ENCODE peak calls at places on chromosome 6, in five cellular contexts. O is endothelial cell of umbilical vein, G is NB4, P is H9, C is spleen. J is an unnamed sample.

GRCh38 chr6:147063469-147064031 is 140.7 kb upstream of the STXBP5 start:
- DNase-seq in O (peak), G (no peak), P (no peak), C (no peak), J (no peak)

GRCh38 chr6:36955136-36955535 is 598 bp downstream of the PI16 start:
- DNase-seq in O (no peak), G (no peak), P (no peak), C (peak), J (no peak)

GRCh38 chr6:98827295-98828159 is 6.8 kb upstream of the POU3F2 start:
- DNase-seq in O (no peak), G (no peak), P (peak), C (peak), J (no peak)

GRCh38 chr6:32191696-32192607 is 491 bp downstream of the GPSM3 start:
- DNase-seq in O (no peak), G (no peak), P (peak), C (peak), J (no peak)

GRCh38 chr6:102812242-102812641 is 1418.7 kb downstream of the GRIK2 start:
- DNase-seq in O (no peak), G (peak), P (no peak), C (no peak), J (no peak)

GRCh38 chr6:119370063-119370462 is 20.5 kb upstream of the MAN1A1 start:
- DNase-seq in O (no peak), G (no peak), P (no peak), C (no peak), J (no peak)

GRCh38 chr6:65896140-65896539 is 189.1 kb upstream of the EYS start:
- DNase-seq in O (no peak), G (no peak), P (no peak), C (peak), J (no peak)

GRCh38 chr6:111687652-111688051 is 82.0 kb upstream of the TRAF3IP2 start:
- DNase-seq in O (no peak), G (no peak), P (no peak), C (no peak), J (no peak)

GRCh38 chr6:12467706-12468670 is 177.8 kb downstream of the EDN1 start:
- DNase-seq in O (no peak), G (no peak), P (no peak), C (no peak), J (no peak)

GRCh38 chr6:145647602-145648001 is 87.7 kb downstream of the EPM2A start:
- DNase-seq in O (no peak), G (no peak), P (no peak), C (no peak), J (no peak)

GRCh38 chr6:87654880-87655454 is 47.1 kb downstream of the AKIRIN2 start:
- DNase-seq in O (no peak), G (no peak), P (no peak), C (no peak), J (no peak)

GRCh38 chr6:9064156-9064555 is 628.8 kb upstream of the SLC35B3 start:
- DNase-seq in O (no peak), G (no peak), P (no peak), C (no peak), J (no peak)

GRCh38 chr6:105757512-105758200 is 328.5 kb upstream of the PRDM1 start:
- DNase-seq in O (no peak), G (no peak), P (no peak), C (no peak), J (no peak)

GRCh38 chr6:167140589-167141474 is 16.9 kb downstream of the GPR31 start:
- DNase-seq in O (no peak), G (no peak), P (no peak), C (no peak), J (no peak)

GRCh38 chr6:30830438-30830837 is 53.9 kb upstream of the DDR1 start:
- DNase-seq in O (no peak), G (peak), P (no peak), C (no peak), J (no peak)

GRCh38 chr6:118893095-118893881 is 664 bp upstream of the ASF1A start:
- DNase-seq in O (peak), G (peak), P (peak), C (no peak), J (no peak)

GRCh38 chr6:7042056-7042653 is 65.6 kb upstream of the RREB1 start:
- DNase-seq in O (peak), G (peak), P (no peak), C (no peak), J (peak)

GRCh38 chr6:41786451-41787218 is 859 bp upstream of the TOMM6 start:
- DNase-seq in O (peak), G (peak), P (peak), C (peak), J (no peak)
- TF ChIP-seq CTCF in O (peak), G (peak), P (peak), C (peak), J (peak)

DNA sequence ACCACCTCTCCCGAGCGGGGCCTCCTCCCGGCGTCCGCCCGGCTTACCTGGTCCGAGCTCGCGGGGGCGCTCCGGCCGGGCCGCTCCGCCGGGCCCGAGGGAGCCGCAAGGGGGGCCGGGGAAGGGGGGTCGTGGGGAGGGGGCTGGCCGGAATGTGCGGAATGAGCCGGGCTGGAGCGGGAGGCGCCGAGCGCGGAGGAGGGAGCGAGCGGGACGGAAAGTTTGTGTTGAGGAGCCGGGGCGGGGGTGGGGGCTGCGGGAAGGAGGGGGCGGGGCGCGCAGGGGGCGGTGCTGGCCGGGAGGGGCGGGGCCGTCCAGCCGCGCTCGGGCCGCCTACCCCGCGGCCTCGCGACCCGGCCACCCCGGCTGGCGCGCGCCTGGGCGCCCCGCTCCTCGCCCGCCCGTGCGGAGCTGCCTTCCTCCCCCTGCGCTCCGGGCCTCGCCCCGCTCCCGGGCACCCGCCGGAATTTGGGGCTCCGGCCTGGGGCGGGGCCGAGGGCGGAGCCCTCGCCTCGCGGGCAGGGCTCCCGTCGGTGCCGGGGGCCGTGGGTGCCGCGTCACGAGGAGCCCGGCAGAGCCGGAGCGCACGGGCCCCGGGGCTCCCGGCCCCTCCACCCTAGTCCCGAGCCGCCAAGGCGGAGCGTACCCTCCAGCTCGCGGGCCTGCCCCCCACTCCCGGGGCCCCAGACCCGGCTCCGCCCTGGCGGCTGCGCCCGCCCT is at the start of gene TEAD3:
- DNase-seq in O (no peak), G (peak), P (peak), C (peak), J (no peak)
- TF ChIP-seq CTCF in O (no peak), G (no peak), P (peak), C (no peak), J (peak)

GRCh38 chr6:24287239-24287638 is 70.6 kb downstream of the DCDC2 start:
- DNase-seq in O (no peak), G (no peak), P (no peak), C (no peak), J (no peak)

GRCh38 chr6:24284006-24284405 is 73.9 kb downstream of the DCDC2 start:
- DNase-seq in O (no peak), G (no peak), P (no peak), C (no peak), J (no peak)

DNA sequence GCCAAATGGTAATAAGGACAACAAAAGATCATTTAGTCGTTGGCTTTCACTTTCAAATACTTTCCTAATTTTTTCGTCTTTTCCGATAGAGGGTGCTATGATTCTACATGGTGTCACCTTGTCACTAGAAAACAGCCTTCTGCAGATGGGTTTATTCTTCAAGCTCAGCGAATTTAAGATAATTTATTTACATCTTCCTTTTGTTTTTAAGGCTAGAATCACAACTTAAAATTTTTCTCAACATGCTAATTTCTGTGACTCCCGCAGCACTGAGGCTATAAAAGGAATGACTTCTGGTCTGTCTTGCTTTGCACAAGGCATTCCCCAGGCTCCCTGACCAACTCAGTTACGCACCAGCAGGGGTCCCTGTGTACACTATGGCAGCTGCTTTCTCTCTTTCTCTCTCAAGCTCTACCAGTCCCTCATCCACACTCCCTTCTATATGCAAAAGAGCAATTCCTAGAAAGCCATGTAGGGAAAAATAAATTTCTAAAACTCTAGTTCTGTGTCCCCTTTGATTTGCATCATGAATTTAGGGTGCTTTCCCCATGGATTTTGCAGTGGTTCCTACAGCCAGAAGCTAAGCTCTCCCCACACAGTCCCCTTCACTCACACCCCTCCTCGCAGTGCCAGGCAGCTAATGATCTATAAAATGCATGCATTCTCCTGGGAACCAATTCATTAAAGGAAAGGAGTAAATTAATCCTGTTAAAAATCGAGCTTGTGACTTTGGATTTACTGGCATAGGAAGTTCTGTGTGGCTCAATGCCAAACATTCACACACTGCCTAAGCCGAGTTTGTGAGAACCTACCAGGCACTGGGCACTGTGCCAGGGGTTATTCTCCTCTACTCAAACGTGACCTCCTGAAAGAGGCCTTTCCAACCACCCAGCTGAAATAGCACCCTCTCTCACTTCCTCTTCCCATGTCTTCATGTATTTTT is 74.5 kb downstream of the DCDC2 start:
- DNase-seq in O (peak), G (peak), P (peak), C (no peak), J (peak)
- TF ChIP-seq CTCF in O (peak), G (peak), P (peak), C (peak), J (peak)

GRCh38 chr6:136547336-136547735 is 2.9 kb downstream of the MAP7 start:
- DNase-seq in O (no peak), G (peak), P (no peak), C (no peak), J (no peak)
- TF ChIP-seq CTCF in O (peak), G (peak), P (peak), C (no peak), J (peak)

GRCh38 chr6:16187185-16187584 is 51.2 kb upstream of the GMPR start:
- DNase-seq in O (no peak), G (no peak), P (no peak), C (no peak), J (no peak)

GRCh38 chr6:16181429-16182359 is 52.8 kb downstream of the MYLIP start:
- DNase-seq in O (no peak), G (no peak), P (no peak), C (no peak), J (no peak)

GRCh38 chr6:16182428-16182827 is 53.5 kb downstream of the MYLIP start:
- DNase-seq in O (no peak), G (no peak), P (no peak), C (no peak), J (no peak)

GRCh38 chr6:16184554-16184953 is 53.8 kb upstream of the GMPR start:
- DNase-seq in O (no peak), G (no peak), P (no peak), C (no peak), J (no peak)

GRCh38 chr6:16184129-16184528 is 54.3 kb upstream of the GMPR start:
- DNase-seq in O (peak), G (peak), P (peak), C (no peak), J (peak)
- TF ChIP-seq CTCF in O (peak), G (peak), P (peak), C (peak), J (peak)